ENCODE peak calls at places on chromosome 3, in nine cellular contexts. T is thyroid gland; D is activated CD4-positive, CD25-positive, alpha-beta regulatory T cell treated with anti-CD3 and anti-CD28 coated beads, Interleukin-2, amount 50 U/mL, for 72 hours; V is HS-5; M is putamen; R is activated CD8-positive, alpha-beta memory T cell treated with anti-CD3 and anti-CD28 coated beads for 24 hours; I is WTC11; C is Panc1; U is endothelial cell. F is an unnamed sample.

GRCh38 chr3:53595660-53596059 is 101.2 kb downstream of the CACNA1D start:
- DNase-seq in C (no peak), I (no peak), V (no peak), R (no peak), U (no peak), D (no peak), T (no peak), M (no peak), F (no peak)

GRCh38 chr3:48157950-48158376 is 30.3 kb downstream of the CDC25A start:
- DNase-seq in R (peak), C (no peak), M (peak), V (no peak), I (peak), D (peak), U (peak), T (peak), F (peak)

GRCh38 chr3:148077318-148077923 is 620.3 kb upstream of the AGTR1 start:
- DNase-seq in I (no peak), T (no peak), C (no peak), V (no peak), D (no peak), U (no peak), M (peak), R (no peak), F (peak)

GRCh38 chr3:185153170-185153733 is 392 bp upstream of the C3orf70 start:
- DNase-seq in M (no peak), C (no peak), U (peak), D (no peak), T (no peak), R (no peak), I (peak), V (no peak), F (no peak)

GRCh38 chr3:157865449-157865862 is 240.8 kb downstream of the SHOX2 start:
- DNase-seq in T (no peak), C (no peak), V (no peak), I (peak), M (no peak), U (peak), R (peak), D (peak), F (peak)

GRCh38 chr3:183768114-183768513 is 57.3 kb downstream of the MAP6D1 start:
- DNase-seq in U (no peak), V (no peak), M (no peak), I (no peak), D (no peak), R (no peak), C (no peak), T (peak), F (no peak)

GRCh38 chr3:123629747-123630047 is 44.8 kb upstream of the HACD2 start:
- DNase-seq in T (no peak), R (peak), C (no peak), D (no peak), U (no peak), V (no peak), I (peak), M (no peak), F (no peak)

GRCh38 chr3:126537730-126538281 is 13.9 kb downstream of the CHST13 start:
- DNase-seq in C (no peak), U (no peak), I (peak), D (peak), T (no peak), R (no peak), M (no peak), V (no peak), F (no peak)

GRCh38 chr3:69428657-69429255 is 42.9 kb upstream of the FRMD4B start:
- DNase-seq in V (no peak), T (no peak), R (no peak), M (no peak), D (no peak), C (no peak), I (no peak), U (no peak), F (no peak)

GRCh38 chr3:162936706-162937105 is 1440.1 kb downstream of the OTOL1 start:
- DNase-seq in R (no peak), M (no peak), U (no peak), D (no peak), V (no peak), I (no peak), T (no peak), C (no peak), F (no peak)

GRCh38 chr3:55486101-55486856 is 827 bp downstream of the WNT5A start:
- DNase-seq in I (peak), M (no peak), U (peak), C (no peak), T (peak), R (no peak), V (no peak), D (no peak), F (peak)

GRCh38 chr3:147737411-147737810 is 328.2 kb downstream of the ZIC1 start:
- DNase-seq in I (no peak), D (no peak), C (no peak), U (no peak), V (no peak), M (no peak), R (no peak), T (no peak), F (no peak)

F was measured in MCF 10A.